ENCODE peak calls at places on chromosomes 4 and X, in five cellular contexts. M is thoracic aorta, Z is nephron progenitor cell, V is AG04450, K is foreskin fibroblast. J is an unnamed sample.

GRCh38 chr4:143700060-143700419 is 435 bp downstream of the FREM3 start:
- DNase-seq in M (no peak), Z (peak; percentile 59), V (no peak), K (no peak), J (no peak)

GRCh38 chr4:10121568-10122097 is 5.0 kb upstream of the WDR1 start:
- DNase-seq in M (no peak), Z (no peak), V (no peak), K (no peak), J (no peak)

GRCh38 chr4:56530269-56531148 is 24.9 kb downstream of the ARL9 start:
- DNase-seq in M (peak; percentile 79), Z (peak; percentile 92), V (peak; percentile 27), K (peak; percentile 77), J (peak; percentile 81)

GRCh38 chr4:74671074-74671698 is 123.1 kb downstream of the BTC start:
- DNase-seq in M (no peak), Z (peak; percentile 50), V (peak; percentile 43), K (peak; percentile 59), J (peak; percentile 29)

GRCh38 chr4:11973270-11973669 is 544.6 kb upstream of the HS3ST1 start:
- DNase-seq in M (no peak), Z (no peak), V (no peak), K (no peak), J (no peak)

GRCh38 chrX:45749375-45749774 is 548.7 kb upstream of the DIPK2B start:
- DNase-seq in M (no peak), Z (no peak), V (no peak), K (no peak), J (no peak)

GRCh38 chr4:26858947-26859401 is 1.7 kb upstream of the STIM2 start:
- DNase-seq in M (no peak), Z (no peak), V (no peak), K (no peak), J (no peak)

GRCh38 chrX:40628506-40628905 is 5.3 kb downstream of the MPC1L start:
- DNase-seq in M (no peak), Z (no peak), V (no peak), K (no peak), J (no peak)

GRCh38 chrX:4588893-4589292 is 875.4 kb upstream of the PRKX start:
- DNase-seq in M (no peak), Z (no peak), V (no peak), K (no peak), J (no peak)

GRCh38 chrX:125651426-125651825 is 331.8 kb downstream of the TEX13C start:
- DNase-seq in M (no peak), Z (no peak), V (no peak), K (no peak), J (no peak)

GRCh38 chrX:125646195-125646594 is 326.5 kb downstream of the TEX13C start:
- DNase-seq in M (no peak), Z (no peak), V (no peak), K (no peak), J (no peak)
- TF ChIP-seq CTCF in M (no peak), Z (no peak), V (no peak), K (no peak), J (peak; percentile 53)

GRCh38 chr4:96379524-96379923 is 539.6 kb downstream of the PDHA2 start:
- DNase-seq in M (no peak), Z (no peak), V (no peak), K (no peak), J (no peak)
- TF ChIP-seq CTCF in M (no peak), Z (no peak), V (no peak), K (no peak), J (no peak)

GRCh38 chrX:83008415-83008814 is 499.7 kb upstream of the POU3F4 start:
- DNase-seq in M (no peak), Z (no peak), V (no peak), K (no peak), J (no peak)
- TF ChIP-seq CTCF in M (no peak), Z (peak; percentile 47), V (peak; percentile 10), K (no peak), J (peak; percentile 64)

DNA sequence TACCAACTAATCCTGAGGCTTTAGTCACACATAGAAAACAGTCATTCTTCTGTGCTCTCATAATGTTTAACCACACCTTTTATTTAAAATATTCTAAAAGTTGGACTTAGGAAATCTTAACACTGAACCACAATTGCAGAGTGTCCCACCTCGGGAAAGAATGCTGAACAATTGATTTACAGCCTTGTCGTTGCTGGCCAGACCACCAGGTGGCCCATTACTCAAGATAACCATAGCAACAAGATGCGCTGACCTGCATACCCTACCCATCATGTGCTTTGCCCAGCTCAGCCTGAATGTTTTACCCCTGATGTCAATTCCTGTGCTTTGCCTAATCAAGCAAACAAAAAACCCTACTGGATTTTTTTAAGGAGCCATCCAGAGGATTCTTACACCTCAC is 100.7 kb downstream of the ARSJ start:
- DNase-seq in M (no peak), Z (peak; percentile 41), V (peak; percentile 16), K (peak; percentile 20), J (peak; percentile 19)
- TF ChIP-seq CTCF in M (no peak), Z (peak; percentile 37), V (peak; percentile 36), K (no peak), J (peak; percentile 58)

GRCh38 chr4:157217708-157218107 is 2.8 kb upstream of the GRIA2 start:
- DNase-seq in M (no peak), Z (no peak), V (no peak), K (no peak), J (no peak)
- TF ChIP-seq CTCF in M (peak; percentile 55), Z (peak; percentile 55), V (peak; percentile 61), K (peak; percentile 50), J (peak; percentile 82)

GRCh38 chr4:152784490-152785195 is 4.9 kb downstream of the ARFIP1 start:
- DNase-seq in M (no peak), Z (peak; percentile 49), V (no peak), K (peak; percentile 59), J (no peak)
- TF ChIP-seq CTCF in M (no peak), Z (no peak), V (peak; percentile 15), K (no peak), J (peak; percentile 37)

GRCh38 chrX:34638116-34638515 is 19.0 kb downstream of the TMEM47 start:
- DNase-seq in M (no peak), Z (no peak), V (peak; percentile 6), K (no peak), J (peak; percentile 26)
- TF ChIP-seq CTCF in M (peak; percentile 28), Z (peak; percentile 57), V (peak; percentile 54), K (peak; percentile 14), J (peak; percentile 81)

GRCh38 chr4:42398448-42399355 is 1.4 kb downstream of the SHISA3 start:
- DNase-seq in M (no peak), Z (peak; percentile 68), V (no peak), K (no peak), J (peak; percentile 55)
- TF ChIP-seq CTCF in M (peak; percentile 34), Z (peak; percentile 47), V (no peak), K (no peak), J (peak; percentile 46)

J was measured in neural crest cell.